ENCODE peak calls at places on chromosome 22, in eight cellular contexts. B is right atrium auricular region, A is Panc1, I is heart right ventricle, R is pancreas, M is SJSA1, O is mammary epithelial cell, K is lower lobe of right lung. W is an unnamed sample.
A peak's percentile ranks its signal among the peaks of the same experiment; 100 is the strongest.

GRCh38 chr22:30425616-30426394 is at the start of gene MTFP1:
- DNase-seq in I (peak; percentile 66), O (peak; percentile 65), B (peak; percentile 68), K (peak; percentile 66), M (peak; percentile 76), R (peak; percentile 44), A (no peak), W (peak; percentile 59)

GRCh38 chr22:35489225-35489624 is 51.4 kb upstream of the RASD2 start:
- DNase-seq in I (no peak), R (no peak), B (no peak), O (peak; percentile 49), M (no peak), K (no peak), A (no peak), W (no peak)

GRCh38 chr22:42544686-42545085 is 9.1 kb upstream of the SERHL2 start:
- DNase-seq in I (no peak), O (no peak), R (no peak), A (no peak), B (no peak), K (no peak), M (no peak), W (no peak)

GRCh38 chr22:20431520-20432237 is 5.9 kb downstream of the SCARF2 start:
- DNase-seq in K (peak; percentile 51), M (no peak), I (no peak), A (no peak), B (no peak), R (no peak), O (no peak), W (no peak)

GRCh38 chr22:38239101-38239761 is 33.6 kb downstream of the TMEM184B start:
- DNase-seq in I (no peak), R (peak; percentile 31), B (no peak), M (peak; percentile 92), A (no peak), K (no peak), O (peak; percentile 52), W (no peak)

GRCh38 chr22:38830845-38831108 is 13.1 kb downstream of the NPTXR start:
- DNase-seq in O (no peak), R (no peak), A (no peak), B (no peak), M (no peak), K (no peak), I (no peak), W (no peak)

GRCh38 chr22:40720538-40721256 is 41.4 kb downstream of the MCHR1 start:
- DNase-seq in O (no peak), I (no peak), K (no peak), M (no peak), R (no peak), B (no peak), A (no peak), W (no peak)

GRCh38 chr22:46159212-46159611 is 8.9 kb downstream of the PPARA start:
- DNase-seq in B (no peak), O (no peak), M (no peak), K (no peak), R (no peak), A (no peak), I (no peak), W (no peak)

GRCh38 chr22:50548046-50548912 is 2.6 kb downstream of the KLHDC7B start:
- DNase-seq in M (no peak), K (peak; percentile 58), I (peak; percentile 29), B (no peak), A (no peak), O (no peak), R (no peak), W (peak; percentile 68)

GRCh38 chr22:21710156-21710555 is 25.4 kb downstream of the YPEL1 start:
- DNase-seq in K (no peak), R (no peak), B (no peak), A (no peak), M (no peak), I (no peak), O (peak; percentile 50), W (no peak)

GRCh38 chr22:29524440-29525191 is 28.9 kb downstream of the THOC5 start:
- DNase-seq in O (peak; percentile 13), R (no peak), B (no peak), I (no peak), K (no peak), M (no peak), A (peak; percentile 10), W (peak; percentile 25)

GRCh38 chr22:38305481-38306448 is 11.5 kb downstream of the CSNK1E start:
- DNase-seq in O (peak; percentile 63), A (no peak), B (no peak), M (no peak), R (no peak), I (no peak), K (no peak), W (no peak)

GRCh38 chr22:39522567-39523300 is 2.4 kb downstream of the ATF4 start:
- DNase-seq in B (no peak), A (no peak), K (peak; percentile 28), M (no peak), I (no peak), R (peak; percentile 65), O (peak; percentile 47), W (no peak)

GRCh38 chr22:46694423-46695170 is 43.5 kb downstream of the CERK start:
- DNase-seq in A (no peak), R (no peak), K (peak; percentile 29), B (no peak), M (no peak), I (no peak), O (no peak), W (no peak)

GRCh38 chr22:43289551-43289963 is 53.6 kb downstream of the SCUBE1 start:
- DNase-seq in R (no peak), B (no peak), I (no peak), K (no peak), M (no peak), A (no peak), O (no peak), W (no peak)

GRCh38 chr22:24432059-24432853 is 4.9 kb downstream of the ADORA2A start:
- DNase-seq in B (peak; percentile 74), R (no peak), K (no peak), A (no peak), I (peak; percentile 84), M (no peak), O (peak; percentile 44), W (no peak)
- H3K4me1 ChIP-seq in B (no peaks in the 10 kb centered on the region), R (no peaks in the 10 kb centered on the region), K (peaks cover 89% of the 10 kb centered on the region), A (peaks cover 8% of the 10 kb centered on the region), I (peaks cover 99% of the 10 kb centered on the region), M (peaks cover 24% of the 10 kb centered on the region), O (peaks cover 15% of the 10 kb centered on the region), W (peaks cover 81% of the 10 kb centered on the region)

GRCh38 chr22:49324527-49325491 is 502.9 kb downstream of the BRD1 start:
- DNase-seq in B (peak; percentile 46), R (no peak), K (peak; percentile 26), A (no peak), O (no peak), I (no peak), M (peak; percentile 37), W (no peak)
- H3K27me3 ChIP-seq in B (no peaks in the 10 kb centered on the region), R (no peaks in the 10 kb centered on the region), K (peaks cover 34% of the 10 kb centered on the region), A (peaks cover 4% of the 10 kb centered on the region), O (no peaks in the 10 kb centered on the region), I (peaks cover 38% of the 10 kb centered on the region), M (no peaks in the 10 kb centered on the region), W (peaks cover 3% of the 10 kb centered on the region)

GRCh38 chr22:32837142-32837541 is 35.6 kb downstream of the TIMP3 start:
- DNase-seq in I (no peak), K (no peak), B (no peak), A (no peak), R (no peak), O (no peak), M (no peak), W (no peak)
- H3K4me1 ChIP-seq in I (peaks cover 100% of the 10 kb centered on the region), K (peaks cover 86% of the 10 kb centered on the region), B (no peaks in the 10 kb centered on the region), A (no peaks in the 10 kb centered on the region), R (no peaks in the 10 kb centered on the region), O (peaks cover 4% of the 10 kb centered on the region), M (no peaks in the 10 kb centered on the region), W (no peaks in the 10 kb centered on the region)

GRCh38 chr22:37080438-37080837 is 28.9 kb downstream of the KCTD17 start:
- DNase-seq in K (no peak), M (no peak), O (no peak), A (no peak), I (no peak), R (no peak), B (no peak), W (no peak)

GRCh38 chr22:37084385-37084784 is 25.1 kb downstream of the TMPRSS6 start:
- DNase-seq in M (no peak), A (no peak), B (no peak), I (no peak), O (no peak), K (no peak), R (no peak), W (no peak)

GRCh38 chr22:37080838-37081237 is 28.7 kb downstream of the TMPRSS6 start:
- DNase-seq in R (no peak), M (no peak), I (no peak), K (no peak), O (no peak), B (no peak), A (no peak), W (no peak)

GRCh38 chr22:37083914-37084313 is 25.6 kb downstream of the TMPRSS6 start:
- DNase-seq in K (no peak), B (no peak), I (no peak), M (no peak), O (no peak), R (no peak), A (no peak), W (no peak)

GRCh38 chr22:37082251-37082650 is 27.3 kb downstream of the TMPRSS6 start:
- DNase-seq in A (no peak), O (no peak), B (no peak), R (no peak), I (no peak), K (no peak), M (no peak), W (no peak)
- H3K27me3 ChIP-seq in A (no peaks in the 10 kb centered on the region), O (no peaks in the 10 kb centered on the region), B (no peaks in the 10 kb centered on the region), R (no peaks in the 10 kb centered on the region), I (peaks cover 22% of the 10 kb centered on the region), K (peaks cover 7% of the 10 kb centered on the region), M (peaks cover 11% of the 10 kb centered on the region), W (no peaks in the 10 kb centered on the region)